ENCODE peak calls at places on chromosomes 11 and 22, in six cellular contexts. W is body of pancreas; K is GM23248; H is CD8-positive, alpha-beta T cell; A is esophagus muscularis mucosa; P is neuronal stem cell. M is an unnamed sample. For H3K4me1 and H3K27me3, the result is how much of the 10 kb centered on the place peaks cover.

GRCh38 chr11:44731685-44732411 is 5.1 kb downstream of the TSPAN18 start:
- DNase-seq in P (no peak), K (no peak), A (no peak), H (no peak), W (no peak), M (no peak)

GRCh38 chr22:17921871-17922821 is 102.2 kb downstream of the MICAL3 start:
- DNase-seq in A (no peak), H (no peak), W (no peak), P (no peak), K (no peak), M (peak)

GRCh38 chr11:32935462-32936029 is 42.9 kb downstream of the QSER1 start:
- DNase-seq in A (no peak), H (no peak), K (peak), P (no peak), W (no peak), M (no peak)

GRCh38 chr11:131674051-131674755 is 303.8 kb downstream of the NTM start:
- DNase-seq in W (peak), P (peak), A (peak), H (no peak), K (peak), M (peak)

GRCh38 chr11:46066335-46066734 is 54.9 kb downstream of the PHF21A start:
- DNase-seq in P (no peak), A (no peak), K (no peak), W (no peak), H (no peak), M (no peak)

GRCh38 chr11:47186937-47187681 is 875 bp upstream of the PACSIN3 start:
- DNase-seq in H (no peak), P (peak), A (no peak), K (peak), W (peak), M (peak)

GRCh38 chr11:128394436-128395089 is 192.8 kb downstream of the ETS1 start:
- DNase-seq in H (no peak), A (no peak), K (peak), W (no peak), P (no peak), M (no peak)

GRCh38 chr11:29773656-29774264 is 243.1 kb downstream of the KCNA4 start:
- DNase-seq in H (no peak), P (no peak), W (no peak), K (peak), A (no peak), M (peak)

GRCh38 chr22:43376765-43377485 is 33.8 kb upstream of the SCUBE1 start:
- DNase-seq in K (no peak), A (no peak), H (peak), W (peak), P (no peak), M (no peak)

GRCh38 chr22:37932821-37933578 is 20.4 kb downstream of the C22orf23 start:
- DNase-seq in P (no peak), H (no peak), K (peak), A (no peak), W (no peak), M (no peak)

GRCh38 chr11:6979365-6979764 is 40.8 kb downstream of the ZNF214 start:
- DNase-seq in H (no peak), A (no peak), K (peak), W (no peak), P (no peak), M (no peak)

GRCh38 chr11:111322534-111322933 is 24.2 kb downstream of the POU2AF3 start:
- DNase-seq in P (no peak), W (no peak), H (no peak), K (no peak), A (no peak), M (no peak)

GRCh38 chr11:82996966-82997606 is 74.6 kb downstream of the RAB30 start:
- DNase-seq in P (no peak), K (no peak), A (no peak), H (no peak), W (peak), M (no peak)

DNA sequence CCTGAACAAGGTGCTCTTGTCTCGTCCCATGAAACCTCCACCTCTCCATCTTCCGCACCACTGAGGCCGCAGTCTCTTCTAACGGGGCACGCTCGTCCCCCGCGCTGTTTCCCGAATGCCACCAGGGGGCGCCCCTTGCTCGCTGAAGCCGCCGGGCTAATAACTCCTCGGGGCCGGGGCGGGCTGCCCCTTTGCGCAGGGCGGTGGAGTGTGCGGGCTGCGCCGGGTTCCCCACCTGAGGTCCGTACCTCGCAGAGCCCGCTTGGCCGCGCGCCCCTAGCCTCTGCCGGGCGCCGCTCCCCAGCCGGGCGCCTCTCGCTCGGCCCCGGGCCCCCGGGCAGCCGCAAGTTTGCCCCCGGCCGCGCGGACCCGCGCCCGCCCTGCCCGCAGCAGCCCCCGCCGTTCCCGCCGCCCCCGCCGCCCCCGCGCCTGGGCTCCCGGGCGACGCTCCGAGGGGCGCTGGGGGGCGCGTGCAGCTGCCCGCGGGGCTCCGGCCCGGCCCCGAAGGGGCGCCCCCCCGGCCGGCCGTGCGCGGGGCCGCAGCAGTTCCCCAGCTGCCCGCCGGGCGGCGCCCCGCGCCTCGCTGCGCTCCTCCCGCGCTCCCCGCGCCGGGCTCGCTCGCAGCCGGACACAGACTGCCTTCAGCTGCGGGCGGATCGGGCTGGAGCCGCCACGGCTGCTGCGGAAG is at the start of gene GRIK4:
- DNase-seq in A (no peak), P (peak), H (peak), W (peak), K (peak), M (peak)
- H3K4me1 ChIP-seq in A (under half), P (under half), H (under half), W (under half), K (under half), M (under half)

GRCh38 chr11:55474321-55474720 is 79.9 kb upstream of the OR4C15 start:
- DNase-seq in W (no peak), K (no peak), P (no peak), A (no peak), H (no peak), M (no peak)
- H3K27me3 ChIP-seq in W (under half), K (under half), P (under half), A (under half), H (under half), M (under half)

GRCh38 chr11:78224906-78225420 is 36.2 kb downstream of the USP35 start:
- DNase-seq in K (no peak), W (no peak), H (no peak), P (no peak), A (no peak), M (no peak)
- H3K4me1 ChIP-seq in K (under half), W (under half), H (under half), P (under half), A (under half), M (under half)

GRCh38 chr11:20203836-20204235 is 43.6 kb upstream of the DBX1 start:
- DNase-seq in A (no peak), P (no peak), H (no peak), W (no peak), K (no peak), M (no peak)
- H3K27me3 ChIP-seq in A (under half), P (under half), H (under half), W (under half), K (half or more), M (half or more)

GRCh38 chr11:119699227-119699626 is 29.8 kb downstream of the NECTIN1 start:
- DNase-seq in W (peak), H (no peak), A (no peak), K (peak), P (no peak), M (peak)
- H3K4me1 ChIP-seq in W (under half), H (under half), A (under half), K (under half), P (under half), M (half or more)

DNA sequence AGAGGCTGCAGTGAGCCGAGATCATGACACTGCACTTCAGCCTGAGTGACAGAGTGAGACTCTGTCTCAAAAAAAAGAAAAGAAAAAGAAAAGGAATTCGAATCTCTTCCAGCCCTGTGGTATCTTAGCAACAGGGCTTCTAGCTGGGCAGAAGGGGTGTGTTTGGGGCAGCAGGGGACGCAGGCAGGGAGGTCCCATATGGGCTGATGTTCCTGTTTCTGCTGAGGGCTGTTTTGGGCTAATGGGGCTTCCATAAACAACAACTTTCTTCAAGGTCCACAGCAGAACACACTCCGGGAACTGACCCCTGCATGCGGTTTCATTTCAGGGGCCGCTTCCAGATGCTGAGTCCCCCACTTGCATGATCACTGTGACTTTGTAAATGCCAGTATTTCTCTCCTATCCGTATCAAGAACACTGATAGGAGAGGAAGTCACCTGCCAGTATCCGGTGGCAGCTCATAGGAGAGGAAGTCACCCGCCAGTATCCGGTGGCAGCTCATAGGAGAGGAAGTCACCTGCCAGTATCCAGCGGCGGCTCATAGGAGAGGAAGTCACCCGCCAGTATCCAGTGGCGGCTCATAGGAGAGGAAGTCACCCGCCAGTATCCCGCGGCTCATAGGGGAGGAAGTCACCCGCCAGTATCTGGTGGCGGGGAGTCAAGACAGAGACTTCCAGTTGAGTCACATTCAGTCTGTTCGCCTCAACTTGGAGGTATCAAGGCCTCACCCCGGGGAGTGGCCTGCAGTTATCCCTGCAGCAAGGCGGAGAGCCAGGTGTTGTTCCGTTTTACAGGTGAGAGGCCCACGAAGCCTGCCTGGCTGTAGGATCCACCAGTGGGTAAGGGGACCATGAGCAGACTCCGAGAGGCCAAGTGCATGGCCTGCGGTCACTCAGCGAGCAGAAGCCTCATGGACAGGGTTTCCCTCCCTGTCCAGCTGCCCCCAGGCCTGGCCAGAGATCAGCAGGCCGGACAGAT is 8.3 kb upstream of the FGF19 start:
- DNase-seq in K (no peak), A (no peak), W (no peak), P (no peak), H (peak), M (no peak)
- H3K27me3 ChIP-seq in K (under half), A (half or more), W (under half), P (under half), H (under half), M (half or more)

GRCh38 chr11:12687216-12687623 is 13.0 kb downstream of the TEAD1 start:
- DNase-seq in H (no peak), K (no peak), W (no peak), A (no peak), P (no peak), M (no peak)
- H3K4me1 ChIP-seq in H (under half), K (half or more), W (half or more), A (half or more), P (under half), M (half or more)

DNA sequence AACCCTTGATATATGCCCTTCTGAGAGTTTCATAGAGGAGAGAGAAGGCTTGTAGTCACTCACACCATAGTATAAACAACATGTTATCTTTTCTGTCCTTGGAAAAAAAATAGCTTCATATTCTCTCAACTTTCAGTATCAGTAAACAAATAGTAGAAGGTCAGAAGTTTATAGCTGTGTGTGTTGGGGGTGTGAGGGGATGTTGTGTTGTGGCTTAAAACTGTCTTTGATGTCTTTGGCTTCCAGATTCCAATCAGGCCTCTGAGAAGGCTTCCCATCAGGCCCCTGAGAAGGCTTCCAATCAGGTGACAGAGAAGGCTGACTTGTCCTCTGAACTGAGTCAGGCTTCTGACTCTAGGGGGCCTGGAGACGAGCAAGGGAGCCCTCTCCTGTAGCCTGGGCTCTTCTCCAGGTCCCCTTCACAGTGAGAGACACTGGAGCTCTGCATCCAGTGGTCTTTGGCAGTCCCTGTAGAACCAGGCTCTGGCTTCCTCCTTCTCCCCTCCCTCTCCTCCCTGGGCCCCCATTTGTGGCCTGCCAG is 9.3 kb downstream of the MTFP1 start:
- DNase-seq in P (no peak), H (no peak), A (no peak), W (no peak), K (peak), M (no peak)
- H3K27me3 ChIP-seq in P (under half), H (under half), A (under half), W (under half), K (under half), M (under half)

GRCh38 chr11:78312712-78313111 is 104.9 kb downstream of the GAB2 start:
- DNase-seq in W (no peak), K (no peak), A (no peak), P (no peak), H (no peak), M (no peak)

GRCh38 chr11:78313898-78314297 is 103.7 kb downstream of the GAB2 start:
- DNase-seq in P (no peak), A (no peak), H (no peak), K (peak), W (peak), M (no peak)

GRCh38 chr11:78315724-78316123 is 101.9 kb downstream of the GAB2 start:
- DNase-seq in H (no peak), K (no peak), P (no peak), W (no peak), A (no peak), M (no peak)

GRCh38 chr11:78314753-78315152 is 102.9 kb downstream of the GAB2 start:
- DNase-seq in W (no peak), K (no peak), P (no peak), A (no peak), H (no peak), M (no peak)

GRCh38 chr11:78313181-78313788 is 104.3 kb downstream of the GAB2 start:
- DNase-seq in P (no peak), H (no peak), W (peak), K (peak), A (no peak), M (no peak)
- H3K4me1 ChIP-seq in P (under half), H (under half), W (under half), K (under half), A (under half), M (half or more)

GRCh38 chr11:31830406-31830805 is 19.3 kb upstream of the PAX6 start:
- DNase-seq in H (no peak), A (peak), P (no peak), W (no peak), K (no peak), M (no peak)
- H3K27me3 ChIP-seq in H (under half), A (half or more), P (under half), W (under half), K (half or more), M (half or more)

M was measured in left ventricle myocardium inferior.